ENCODE peak calls at places on chromosome X, in four cellular contexts. H, I, B and Q are unnamed samples.
A peak's percentile ranks its signal among the peaks of the same experiment; 100 is the strongest.

GRCh38 chrX:67317725-67318124 is 226.1 kb upstream of the AR start:
- DNase-seq in B (no peak), I (no peak), H (no peak), Q (no peak)

GRCh38 chrX:107123750-107124149 is 5.1 kb upstream of the RBM41 start:
- DNase-seq in H (no peak), B (no peak), I (no peak), Q (no peak)

GRCh38 chrX:138964501-138964900 is 253.0 kb upstream of the FGF13 start:
- DNase-seq in H (no peak), B (no peak), I (no peak), Q (no peak)

GRCh38 chrX:81957900-81958545 is 756.1 kb downstream of the SH3BGRL start:
- DNase-seq in H (no peak), B (no peak), I (no peak), Q (no peak)

GRCh38 chrX:18887177-18887820 is 96.6 kb downstream of the PHKA2 start:
- DNase-seq in B (no peak), H (no peak), I (peak; percentile 37), Q (no peak)

GRCh38 chrX:87679849-87680248 is 162.2 kb downstream of the KLHL4 start:
- DNase-seq in H (no peak), I (no peak), B (no peak), Q (no peak)

GRCh38 chrX:150202641-150203248 is 160.4 kb upstream of the MAMLD1 start:
- DNase-seq in I (no peak), B (no peak), H (no peak), Q (no peak)

GRCh38 chrX:111431007-111431406 is 19.0 kb upstream of the DCX start:
- DNase-seq in B (no peak), I (no peak), H (no peak), Q (no peak)

GRCh38 chrX:58025979-58026378 is 115.7 kb upstream of the ZXDA start:
- DNase-seq in I (no peak), B (no peak), H (no peak), Q (no peak)